ENCODE peak calls at places on chromosomes 16 and 17, in ten cellular contexts. X is ureter; W is WTC11; J is ACHN; N is HTR-8/SVneo; D is activated CD4-positive, alpha-beta T cell treated with anti-CD3 and anti-CD28 coated beads for 24 hours; G is GM04504; S is transverse colon; F is IMR-90; M is tibial nerve. L is an unnamed sample.

GRCh38 chr17:74943808-74944522 is 8.3 kb downstream of the OTOP3 start:
- DNase-seq in X (no peak), W (peak; percentile 46), J (no peak), N (no peak), D (no peak), G (no peak), S (peak; percentile 47), F (no peak), M (no peak), L (no peak)

GRCh38 chr16:2040031-2040430 is 7.6 kb downstream of the NTHL1 start:
- DNase-seq in X (no peak), W (no peak), J (no peak), N (no peak), D (no peak), G (no peak), S (no peak), F (no peak), M (no peak), L (no peak)

GRCh38 chr17:3917391-3917931 is 1.2 kb upstream of the P2RX1 start:
- DNase-seq in X (no peak), W (no peak), J (no peak), N (peak; percentile 73), D (no peak), G (no peak), S (peak; percentile 78), F (peak; percentile 30), M (no peak), L (no peak)

GRCh38 chr17:6796887-6797490 is 21.0 kb downstream of the FBXO39 start:
- DNase-seq in X (no peak), W (no peak), J (no peak), N (no peak), D (no peak), G (peak; percentile 13), S (no peak), F (no peak), M (no peak), L (no peak)

GRCh38 chr17:76844846-76845245 is 23.4 kb upstream of the MGAT5B start:
- DNase-seq in X (no peak), W (no peak), J (no peak), N (no peak), D (no peak), G (no peak), S (no peak), F (no peak), M (no peak), L (no peak)

GRCh38 chr17:16052486-16052885 is 52.9 kb downstream of the TTC19 start:
- DNase-seq in X (no peak), W (no peak), J (no peak), N (no peak), D (no peak), G (peak; percentile 28), S (no peak), F (peak; percentile 40), M (no peak), L (no peak)

GRCh38 chr16:78957328-78958100 is 643.0 kb downstream of the MAF start:
- DNase-seq in X (no peak), W (no peak), J (no peak), N (no peak), D (no peak), G (no peak), S (no peak), F (no peak), M (no peak), L (no peak)

GRCh38 chr17:79132271-79133064 is 57.8 kb downstream of the ENGASE start:
- DNase-seq in X (no peak), W (no peak), J (no peak), N (no peak), D (no peak), G (no peak), S (no peak), F (no peak), M (no peak), L (no peak)

GRCh38 chr17:18093616-18094408 is 6.1 kb downstream of the DRG2 start:
- DNase-seq in X (no peak), W (peak; percentile 25), J (peak; percentile 55), N (peak; percentile 64), D (no peak), G (peak; percentile 30), S (no peak), F (peak; percentile 83), M (no peak), L (peak; percentile 2)